ENCODE peak calls at places on chromosomes 16 and 17, in eight cellular contexts. One of them, this sample, is unnamed.

GRCh38 chr17:28493467-28493866 is 12.7 kb upstream of the FOXN1 start:
- DNase-seq in BE2C: no peak
- DNase-seq in left ventricle myocardium inferior: no peak
- DNase-seq in right lobe of liver: no peak
- DNase-seq in HCT116: no peak
- DNase-seq in A673: no peak
- DNase-seq in PC-3: no peak
- DNase-seq in psoas muscle: no peak
- DNase-seq in this sample: peak; percentile 51

GRCh38 chr16:2008009-2008526 is 1.6 kb downstream of the ZNF598 start:
- DNase-seq in A673: no peak
- DNase-seq in right lobe of liver: no peak
- DNase-seq in BE2C: no peak
- DNase-seq in PC-3: peak; percentile 82
- DNase-seq in left ventricle myocardium inferior: peak; percentile 19
- DNase-seq in psoas muscle: peak; percentile 72
- DNase-seq in HCT116: no peak
- DNase-seq in this sample: peak; percentile 72

GRCh38 chr16:3023415-3023668 is 400 bp downstream of the HCFC1R1 start:
- DNase-seq in right lobe of liver: no peak
- DNase-seq in HCT116: peak; percentile 73
- DNase-seq in PC-3: peak; percentile 87
- DNase-seq in A673: peak; percentile 81
- DNase-seq in left ventricle myocardium inferior: peak; percentile 47
- DNase-seq in BE2C: no peak
- DNase-seq in psoas muscle: no peak
- DNase-seq in this sample: peak; percentile 44

GRCh38 chr17:27471321-27472269 is 15.3 kb downstream of the KSR1 start:
- DNase-seq in A673: no peak
- DNase-seq in psoas muscle: no peak
- DNase-seq in left ventricle myocardium inferior: no peak
- DNase-seq in right lobe of liver: no peak
- DNase-seq in BE2C: no peak
- DNase-seq in HCT116: peak; percentile 41
- DNase-seq in PC-3: no peak
- DNase-seq in this sample: no peak

GRCh38 chr17:62111562-62112180 is 46.6 kb upstream of the MED13 start:
- DNase-seq in left ventricle myocardium inferior: no peak
- DNase-seq in right lobe of liver: no peak
- DNase-seq in A673: no peak
- DNase-seq in psoas muscle: no peak
- DNase-seq in BE2C: no peak
- DNase-seq in HCT116: no peak
- DNase-seq in PC-3: no peak
- DNase-seq in this sample: no peak

GRCh38 chr17:31297090-31297489 is at the start of gene OMG:
- DNase-seq in A673: no peak
- DNase-seq in right lobe of liver: no peak
- DNase-seq in psoas muscle: no peak
- DNase-seq in PC-3: no peak
- DNase-seq in BE2C: no peak
- DNase-seq in HCT116: no peak
- DNase-seq in left ventricle myocardium inferior: no peak
- DNase-seq in this sample: no peak

GRCh38 chr17:80780381-80781187 is 211.1 kb upstream of the CHMP6 start:
- DNase-seq in psoas muscle: no peak
- DNase-seq in PC-3: no peak
- DNase-seq in BE2C: no peak
- DNase-seq in left ventricle myocardium inferior: no peak
- DNase-seq in A673: no peak
- DNase-seq in HCT116: no peak
- DNase-seq in right lobe of liver: no peak
- DNase-seq in this sample: no peak

GRCh38 chr17:79338142-79338541 is 263.5 kb downstream of the ENGASE start:
- DNase-seq in psoas muscle: no peak
- DNase-seq in left ventricle myocardium inferior: no peak
- DNase-seq in HCT116: no peak
- DNase-seq in PC-3: no peak
- DNase-seq in A673: no peak
- DNase-seq in right lobe of liver: no peak
- DNase-seq in BE2C: no peak
- DNase-seq in this sample: no peak

GRCh38 chr16:87926246-87927194 is 9.8 kb downstream of the CA5A start:
- DNase-seq in right lobe of liver: no peak
- DNase-seq in HCT116: no peak
- DNase-seq in PC-3: no peak
- DNase-seq in psoas muscle: no peak
- DNase-seq in BE2C: no peak
- DNase-seq in left ventricle myocardium inferior: no peak
- DNase-seq in A673: no peak
- DNase-seq in this sample: no peak

GRCh38 chr17:61469474-61469873 is 17.3 kb downstream of the TBX4 start:
- DNase-seq in psoas muscle: no peak
- DNase-seq in right lobe of liver: no peak
- DNase-seq in PC-3: no peak
- DNase-seq in BE2C: no peak
- DNase-seq in left ventricle myocardium inferior: no peak
- DNase-seq in HCT116: no peak
- DNase-seq in A673: no peak
- DNase-seq in this sample: no peak

GRCh38 chr17:6780001-6780400 is 4.0 kb downstream of the FBXO39 start:
- DNase-seq in PC-3: no peak
- DNase-seq in psoas muscle: no peak
- DNase-seq in A673: no peak
- DNase-seq in HCT116: no peak
- DNase-seq in BE2C: no peak
- DNase-seq in right lobe of liver: no peak
- DNase-seq in left ventricle myocardium inferior: no peak
- DNase-seq in this sample: no peak

GRCh38 chr17:73639926-73640325 is 4.3 kb downstream of the SDK2 start:
- DNase-seq in right lobe of liver: no peak
- DNase-seq in left ventricle myocardium inferior: no peak
- DNase-seq in A673: no peak
- DNase-seq in PC-3: peak; percentile 21
- DNase-seq in BE2C: no peak
- DNase-seq in psoas muscle: no peak
- DNase-seq in HCT116: no peak
- DNase-seq in this sample: no peak

GRCh38 chr17:37490022-37490587 is 414 bp downstream of the DUSP14 start:
- DNase-seq in PC-3: peak; percentile 38
- DNase-seq in A673: peak; percentile 53
- DNase-seq in left ventricle myocardium inferior: peak; percentile 61
- DNase-seq in HCT116: no peak
- DNase-seq in right lobe of liver: peak; percentile 68
- DNase-seq in psoas muscle: peak; percentile 79
- DNase-seq in BE2C: peak; percentile 86
- DNase-seq in this sample: peak; percentile 57

GRCh38 chr17:37493249-37494027 is 3.7 kb downstream of the DUSP14 start:
- DNase-seq in psoas muscle: no peak
- DNase-seq in PC-3: peak; percentile 86
- DNase-seq in right lobe of liver: no peak
- DNase-seq in left ventricle myocardium inferior: no peak
- DNase-seq in A673: no peak
- DNase-seq in BE2C: no peak
- DNase-seq in HCT116: peak; percentile 8
- DNase-seq in this sample: peak; percentile 69

GRCh38 chr17:37490638-37491614 is 1.2 kb downstream of the DUSP14 start:
- DNase-seq in right lobe of liver: no peak
- DNase-seq in PC-3: peak; percentile 87
- DNase-seq in A673: peak; percentile 57
- DNase-seq in left ventricle myocardium inferior: peak; percentile 26
- DNase-seq in BE2C: no peak
- DNase-seq in psoas muscle: peak; percentile 69
- DNase-seq in HCT116: peak; percentile 66
- DNase-seq in this sample: peak; percentile 88

GRCh38 chr17:37494401-37494831 is 4.7 kb downstream of the DUSP14 start:
- DNase-seq in left ventricle myocardium inferior: no peak
- DNase-seq in HCT116: no peak
- DNase-seq in right lobe of liver: no peak
- DNase-seq in PC-3: no peak
- DNase-seq in A673: no peak
- DNase-seq in BE2C: no peak
- DNase-seq in psoas muscle: no peak
- DNase-seq in this sample: no peak

GRCh38 chr17:37492167-37492566 is 2.5 kb downstream of the DUSP14 start:
- DNase-seq in HCT116: no peak
- DNase-seq in psoas muscle: no peak
- DNase-seq in BE2C: no peak
- DNase-seq in PC-3: no peak
- DNase-seq in right lobe of liver: no peak
- DNase-seq in left ventricle myocardium inferior: no peak
- DNase-seq in A673: no peak
- DNase-seq in this sample: no peak
- H3K4me3 ChIP-seq in HCT116: no peak overlapping the region
- H3K4me3 ChIP-seq in psoas muscle: peak overlapping the region; percentile 95
- H3K4me3 ChIP-seq in BE2C: no peak overlapping the region
- H3K4me3 ChIP-seq in PC-3: peak overlapping the region; percentile 85
- H3K4me3 ChIP-seq in right lobe of liver: no peak overlapping the region
- H3K4me3 ChIP-seq in left ventricle myocardium inferior: peak overlapping the region; percentile 94
- H3K4me3 ChIP-seq in A673: no peak overlapping the region
- H3K4me3 ChIP-seq in this sample: peak overlapping the region; percentile 65

DNA sequence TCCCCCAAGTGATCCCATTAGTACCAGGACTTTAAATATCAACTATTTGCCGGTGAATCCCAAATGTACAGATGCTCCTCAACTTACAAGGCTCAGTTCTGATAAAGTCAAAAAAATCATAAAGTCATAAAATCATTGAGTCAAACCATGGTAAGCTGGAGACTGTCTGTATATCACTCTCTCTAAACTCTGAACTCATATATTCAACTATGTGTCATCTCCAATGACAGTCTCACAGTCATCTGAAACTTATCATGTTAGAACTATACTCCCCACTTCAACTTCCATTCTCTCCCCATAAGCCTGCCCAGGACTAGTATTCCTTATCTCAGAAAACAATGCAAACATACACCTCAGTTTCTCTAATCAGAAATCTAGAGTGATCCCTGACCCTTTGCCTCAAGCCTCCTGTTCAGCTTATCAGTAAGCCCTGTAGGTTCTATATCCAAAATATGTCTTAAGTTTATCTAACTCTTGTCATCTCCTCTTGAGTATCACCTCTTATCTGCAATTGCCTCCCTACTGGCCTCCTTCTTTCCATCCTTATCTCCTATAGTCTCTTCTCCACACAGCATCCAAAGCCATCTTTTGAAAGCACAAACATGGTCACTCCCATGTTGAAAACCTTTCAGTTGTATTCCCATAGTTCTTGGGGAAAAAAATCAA is 55.0 kb downstream of the SSH2 start:
- DNase-seq in A673: no peak
- DNase-seq in HCT116: no peak
- DNase-seq in psoas muscle: no peak
- DNase-seq in BE2C: no peak
- DNase-seq in right lobe of liver: no peak
- DNase-seq in left ventricle myocardium inferior: no peak
- DNase-seq in PC-3: no peak
- DNase-seq in this sample: no peak
- TF ChIP-seq CTCF in A673: no peak
- TF ChIP-seq CTCF in HCT116: no peak
- TF ChIP-seq CTCF in psoas muscle: no peak
- TF ChIP-seq CTCF in BE2C: no peak
- TF ChIP-seq CTCF in right lobe of liver: no peak
- TF ChIP-seq CTCF in left ventricle myocardium inferior: no peak
- TF ChIP-seq CTCF in PC-3: no peak
- TF ChIP-seq CTCF in this sample: no peak

GRCh38 chr16:50742521-50743150 is 750 bp downstream of the CYLD start:
- DNase-seq in PC-3: peak; percentile 36
- DNase-seq in left ventricle myocardium inferior: peak; percentile 29
- DNase-seq in A673: peak; percentile 11
- DNase-seq in psoas muscle: peak; percentile 68
- DNase-seq in right lobe of liver: no peak
- DNase-seq in BE2C: no peak
- DNase-seq in HCT116: no peak
- DNase-seq in this sample: peak; percentile 20

GRCh38 chr16:50741808-50742520 is at the start of gene CYLD:
- DNase-seq in PC-3: peak; percentile 97
- DNase-seq in BE2C: peak; percentile 100
- DNase-seq in left ventricle myocardium inferior: peak; percentile 100
- DNase-seq in psoas muscle: peak; percentile 100
- DNase-seq in A673: peak; percentile 100
- DNase-seq in right lobe of liver: peak; percentile 100
- DNase-seq in HCT116: peak; percentile 97
- DNase-seq in this sample: peak; percentile 99

GRCh38 chr16:50741225-50741807 is 570 bp upstream of the CYLD start:
- DNase-seq in A673: no peak
- DNase-seq in HCT116: no peak
- DNase-seq in PC-3: no peak
- DNase-seq in right lobe of liver: no peak
- DNase-seq in BE2C: no peak
- DNase-seq in psoas muscle: peak; percentile 61
- DNase-seq in left ventricle myocardium inferior: no peak
- DNase-seq in this sample: no peak

GRCh38 chr16:50739031-50739430 is 2.9 kb upstream of the CYLD start:
- DNase-seq in HCT116: no peak
- DNase-seq in right lobe of liver: no peak
- DNase-seq in left ventricle myocardium inferior: no peak
- DNase-seq in A673: no peak
- DNase-seq in psoas muscle: no peak
- DNase-seq in PC-3: no peak
- DNase-seq in BE2C: no peak
- DNase-seq in this sample: no peak

DNA sequence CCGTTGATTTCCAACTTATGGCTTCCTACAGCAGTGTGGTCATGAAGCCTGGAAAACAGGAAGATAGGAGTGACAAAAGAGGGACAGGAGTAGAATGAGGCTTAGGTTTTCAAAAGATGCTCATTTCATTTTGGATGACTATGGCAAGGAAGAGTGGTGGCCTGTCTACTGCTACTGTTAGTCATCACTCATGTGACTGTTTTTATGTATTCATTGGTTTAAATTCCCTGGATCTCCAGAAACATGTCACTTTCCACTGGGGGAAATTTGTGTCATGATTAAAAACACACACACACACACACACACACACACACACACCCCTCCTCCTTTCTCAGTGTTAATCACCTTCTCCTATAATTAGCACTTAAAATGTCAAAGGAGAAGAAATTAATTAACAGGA is 1.1 kb upstream of the CYLD start:
- DNase-seq in PC-3: no peak
- DNase-seq in BE2C: no peak
- DNase-seq in left ventricle myocardium inferior: no peak
- DNase-seq in HCT116: no peak
- DNase-seq in psoas muscle: no peak
- DNase-seq in A673: no peak
- DNase-seq in right lobe of liver: no peak
- DNase-seq in this sample: no peak
- H3K4me3 ChIP-seq in PC-3: peak overlapping the region; percentile 69
- H3K4me3 ChIP-seq in BE2C: no peak overlapping the region
- H3K4me3 ChIP-seq in left ventricle myocardium inferior: peak overlapping the region; percentile 95
- H3K4me3 ChIP-seq in HCT116: no peak overlapping the region
- H3K4me3 ChIP-seq in psoas muscle: peak overlapping the region; percentile 64
- H3K4me3 ChIP-seq in A673: no peak overlapping the region
- H3K4me3 ChIP-seq in right lobe of liver: peak overlapping the region; percentile 60
- H3K4me3 ChIP-seq in this sample: no peak overlapping the region

DNA sequence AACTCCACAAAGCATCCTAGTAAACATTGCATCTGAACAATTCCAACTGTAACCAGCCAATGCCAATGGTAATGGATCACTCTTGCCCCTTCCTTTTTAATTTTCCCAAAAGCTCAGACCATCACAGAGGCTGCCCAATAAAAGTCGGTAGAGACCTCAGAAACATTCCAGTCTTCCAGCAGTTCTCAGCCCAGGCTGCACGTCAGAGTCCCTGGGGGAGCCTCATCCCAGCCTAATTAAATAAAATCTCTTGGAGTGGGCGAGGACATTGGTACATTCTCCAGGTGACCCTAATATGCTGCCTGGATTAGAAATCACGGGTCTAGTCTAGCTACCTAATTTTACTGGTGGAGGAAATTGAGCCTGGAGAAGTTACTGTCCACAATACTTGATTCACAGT is 117.1 kb upstream of the MYOCD start:
- DNase-seq in psoas muscle: no peak
- DNase-seq in left ventricle myocardium inferior: no peak
- DNase-seq in PC-3: no peak
- DNase-seq in BE2C: no peak
- DNase-seq in A673: no peak
- DNase-seq in right lobe of liver: no peak
- DNase-seq in HCT116: no peak
- DNase-seq in this sample: no peak
- TF ChIP-seq CTCF in psoas muscle: no peak
- TF ChIP-seq CTCF in left ventricle myocardium inferior: no peak
- TF ChIP-seq CTCF in PC-3: no peak
- TF ChIP-seq CTCF in BE2C: no peak
- TF ChIP-seq CTCF in A673: no peak
- TF ChIP-seq CTCF in right lobe of liver: no peak
- TF ChIP-seq CTCF in HCT116: no peak
- TF ChIP-seq CTCF in this sample: no peak